ENCODE peak calls at places on chromosomes 6 and 20, in four cellular contexts. E is mammary epithelial cell; Y is CD8-positive, alpha-beta T cell; A is uterus. W is an unnamed sample.

GRCh38 chr6:105250523-105250922 is 70.7 kb upstream of the POPDC3 start:
- DNase-seq in Y (no peak), A (no peak), E (peak; percentile 34), W (no peak)

GRCh38 chr6:27726620-27727023 is 185.6 kb downstream of the OR2B2 start:
- DNase-seq in Y (no peak), E (peak; percentile 67), A (no peak), W (no peak)

GRCh38 chr6:87664943-87665342 is 37.1 kb downstream of the AKIRIN2 start:
- DNase-seq in A (no peak), Y (no peak), E (no peak), W (no peak)

GRCh38 chr6:34674268-34674639 is 22.3 kb downstream of the ILRUN start:
- DNase-seq in A (no peak), Y (no peak), E (no peak), W (no peak)

GRCh38 chr20:5153612-5154542 is 27.1 kb downstream of the CDS2 start:
- DNase-seq in E (peak; percentile 94), Y (no peak), A (no peak), W (peak; percentile 5)

GRCh38 chr6:167238694-167239467 is 52.2 kb upstream of the UNC93A start:
- DNase-seq in Y (no peak), A (no peak), E (no peak), W (no peak)

GRCh38 chr20:37315293-37316110 is 26.0 kb downstream of the MANBAL start:
- DNase-seq in Y (no peak), A (peak; percentile 85), E (peak; percentile 86), W (no peak)

GRCh38 chr6:27617700-27618689 is 145.1 kb upstream of the ZNF184 start:
- DNase-seq in A (no peak), E (peak; percentile 64), Y (no peak), W (no peak)

GRCh38 chr6:83113258-83113657 is 45.8 kb downstream of the DOP1A start:
- DNase-seq in A (no peak), Y (no peak), E (no peak), W (no peak)

GRCh38 chr6:45738057-45738455 is 277.6 kb downstream of the CLIC5 start:
- DNase-seq in E (no peak), Y (no peak), A (no peak), W (no peak)

GRCh38 chr20:36988494-36988966 is 37.0 kb upstream of the SAMHD1 start:
- DNase-seq in A (no peak), E (peak; percentile 31), Y (no peak), W (peak; percentile 73)

GRCh38 chr20:50304501-50304856 is 113.8 kb downstream of the CEBPB start:
- DNase-seq in A (peak; percentile 88), Y (no peak), E (no peak), W (no peak)

GRCh38 chr6:79543886-79544285 is 6.7 kb upstream of the LCA5 start:
- DNase-seq in Y (no peak), E (no peak), A (no peak), W (no peak)

GRCh38 chr6:129544892-129545612 is 164.9 kb downstream of the ARHGAP18 start:
- DNase-seq in Y (no peak), E (no peak), A (no peak), W (no peak)

GRCh38 chr20:21278829-21279228 is 24.3 kb upstream of the XRN2 start:
- DNase-seq in E (no peak), A (no peak), Y (no peak), W (no peak)

GRCh38 chr6:13120483-13121482 is 207.6 kb downstream of the TBC1D7 start:
- DNase-seq in Y (no peak), E (no peak), A (no peak), W (no peak)

GRCh38 chr6:4664117-4664626 is 112.0 kb upstream of the CDYL start:
- DNase-seq in E (no peak), A (peak; percentile 89), Y (no peak), W (no peak)

GRCh38 chr6:38871745-38872568 is 156.8 kb downstream of the DNAH8 start:
- DNase-seq in Y (peak; percentile 7), E (peak; percentile 34), A (no peak), W (peak; percentile 66)

GRCh38 chr6:153668758-153669157 is 370.3 kb upstream of the OPRM1 start:
- DNase-seq in E (no peak), Y (no peak), A (no peak), W (no peak)

GRCh38 chr6:27293436-27294152 is 18.5 kb downstream of the POM121L2 start:
- DNase-seq in A (no peak), Y (no peak), E (peak; percentile 57), W (no peak)

GRCh38 chr6:33731751-33732282 is 14.9 kb downstream of the IP6K3 start:
- DNase-seq in A (no peak), Y (no peak), E (no peak), W (no peak)

GRCh38 chr6:158894192-158894591 is 75.0 kb upstream of the EZR start:
- DNase-seq in Y (no peak), E (peak; percentile 89), A (no peak), W (no peak)

GRCh38 chr20:21096321-21097043 is 9.7 kb downstream of the LINC00237 start:
- DNase-seq in Y (no peak), E (no peak), A (no peak), W (no peak)

GRCh38 chr6:5149891-5150290 is 64.8 kb downstream of the PPP1R3G start:
- DNase-seq in E (no peak), Y (no peak), A (no peak), W (no peak)

GRCh38 chr6:106882601-106883518 is 91.7 kb downstream of the CD24 start:
- DNase-seq in A (no peak), E (peak; percentile 40), Y (no peak), W (no peak)

GRCh38 chr20:37265152-37265551 is 3.5 kb upstream of the GHRH start:
- DNase-seq in A (no peak), E (no peak), Y (no peak), W (peak; percentile 35)

GRCh38 chr6:50062051-50062450 is 12.3 kb upstream of the DEFB112 start:
- DNase-seq in A (no peak), Y (no peak), E (peak; percentile 0), W (no peak)

GRCh38 chr6:150962436-150962835 is 96.9 kb downstream of the MTHFD1L start:
- DNase-seq in Y (no peak), E (no peak), A (no peak), W (no peak)

GRCh38 chr20:45377191-45377775 is 842 bp downstream of the TP53TG5 start:
- DNase-seq in A (no peak), Y (no peak), E (no peak), W (no peak)

GRCh38 chr6:137416376-137417109 is 77.7 kb downstream of the OLIG3 start:
- DNase-seq in A (no peak), Y (no peak), E (no peak), W (no peak)

GRCh38 chr20:59055302-59055701 is 12.7 kb upstream of the PRELID3B start:
- DNase-seq in A (no peak), Y (no peak), E (no peak), W (no peak)

GRCh38 chr6:112004397-112005341 is 49.2 kb upstream of the CCN6 start:
- DNase-seq in E (no peak), A (no peak), Y (no peak), W (no peak)

DNA sequence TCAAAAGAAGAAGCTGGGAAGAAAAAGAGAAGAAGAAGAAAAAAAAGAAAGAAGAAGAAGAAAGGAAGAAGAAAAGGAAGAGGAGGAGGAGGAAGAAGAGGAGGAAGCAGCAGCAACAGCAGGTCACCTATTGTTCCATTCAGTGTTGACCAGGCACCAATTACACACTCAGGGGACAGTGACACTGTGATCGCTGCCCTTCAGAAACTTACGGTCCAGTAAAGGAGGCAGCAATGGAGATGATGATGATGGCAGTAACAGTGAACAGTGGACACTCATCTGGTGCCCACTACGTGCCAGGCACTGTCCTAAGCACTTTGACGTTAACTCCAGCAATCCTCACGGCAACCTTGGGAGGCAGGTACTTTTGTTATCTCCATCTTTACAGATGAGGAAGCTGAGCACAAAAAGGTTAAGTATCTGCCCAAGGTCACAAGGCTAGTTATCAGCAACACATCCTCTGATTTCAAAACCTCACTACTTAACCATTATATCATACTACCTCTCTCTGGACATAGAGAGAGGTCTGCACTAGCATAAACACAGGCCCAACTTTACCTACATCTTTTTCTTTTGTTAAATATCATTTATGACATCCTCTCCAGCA is 83.2 kb downstream of the SLC22A23 start:
- DNase-seq in A (no peak), Y (no peak), E (no peak), W (no peak)
- H3K27ac ChIP-seq in A (no peak overlapping the region), Y (no peak overlapping the region), E (no peak overlapping the region), W (no peak overlapping the region)

GRCh38 chr6:15518878-15519277 is 143.9 kb downstream of the DTNBP1 start:
- DNase-seq in E (no peak), Y (no peak), A (no peak), W (no peak)

GRCh38 chr6:15519681-15520080 is 143.1 kb downstream of the DTNBP1 start:
- DNase-seq in E (no peak), Y (no peak), A (no peak), W (no peak)

GRCh38 chr6:15517600-15517999 is 145.2 kb downstream of the DTNBP1 start:
- DNase-seq in Y (no peak), A (no peak), E (no peak), W (no peak)

GRCh38 chr6:15516923-15517560 is 145.8 kb downstream of the DTNBP1 start:
- DNase-seq in A (no peak), Y (no peak), E (no peak), W (no peak)

GRCh38 chr6:15518057-15518456 is 144.8 kb downstream of the DTNBP1 start:
- DNase-seq in Y (no peak), A (no peak), E (no peak), W (no peak)
- H3K36me3 ChIP-seq in Y (peaks cover 44% of the 10 kb centered on the region), A (no peaks in the 10 kb centered on the region), E (peaks cover 8% of the 10 kb centered on the region), W (peaks cover 79% of the 10 kb centered on the region)

DNA sequence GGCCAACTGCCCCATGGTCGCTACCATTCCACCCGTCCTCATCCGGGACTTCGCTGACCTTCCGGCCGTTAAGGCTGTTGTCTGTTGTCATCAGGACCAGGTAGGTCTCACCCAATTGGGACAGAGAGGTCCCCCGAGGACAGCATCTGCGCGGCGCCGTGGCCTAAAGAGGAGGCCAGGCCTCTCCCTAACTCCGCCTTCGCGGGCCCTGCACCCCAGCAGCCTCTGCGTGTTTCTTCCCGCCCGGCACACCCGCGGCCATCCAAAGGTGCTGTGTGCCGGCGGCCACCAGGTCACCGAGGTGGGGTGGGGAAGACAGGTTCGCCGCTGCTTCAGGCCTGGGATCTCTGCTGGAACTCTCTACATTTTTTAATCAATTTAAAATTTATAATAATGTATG is 9.0 kb downstream of the OR2W1 start:
- DNase-seq in E (no peak), A (no peak), Y (no peak), W (no peak)
- H3K27ac ChIP-seq in E (no peak overlapping the region), A (no peak overlapping the region), Y (no peak overlapping the region), W (no peak overlapping the region)

GRCh38 chr6:122426597-122426996 is 27.1 kb downstream of the HSF2 start:
- DNase-seq in E (peak; percentile 7), A (no peak), Y (no peak), W (no peak)

GRCh38 chr6:122429328-122429727 is 29.9 kb downstream of the HSF2 start:
- DNase-seq in Y (no peak), E (no peak), A (no peak), W (no peak)

GRCh38 chr6:122432816-122433215 is 33.4 kb downstream of the HSF2 start:
- DNase-seq in E (no peak), Y (no peak), A (no peak), W (no peak)

GRCh38 chr6:122428781-122429180 is 29.3 kb downstream of the HSF2 start:
- DNase-seq in A (no peak), Y (no peak), E (no peak), W (no peak)

DNA sequence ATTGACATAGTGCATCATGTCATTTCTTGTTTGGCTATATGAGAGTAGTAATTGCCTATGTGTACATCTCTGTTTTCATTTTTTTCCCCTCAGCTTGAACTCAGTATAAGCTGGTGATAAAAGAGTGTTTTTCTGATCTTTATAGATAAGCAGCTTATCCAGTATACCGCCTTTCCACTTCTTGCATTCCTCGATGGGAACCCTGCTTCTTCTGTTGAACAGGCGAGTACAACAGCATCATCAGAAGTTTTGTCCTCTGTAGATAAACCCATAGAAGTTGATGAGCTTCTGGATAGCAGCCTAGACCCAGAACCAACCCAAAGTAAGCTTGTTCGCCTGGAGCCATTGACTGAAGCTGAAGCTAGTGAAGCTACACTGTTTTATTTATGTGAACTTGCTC is 32.3 kb downstream of the HSF2 start:
- DNase-seq in A (no peak), E (no peak), Y (no peak), W (no peak)
- H3K36me3 ChIP-seq in A (no peaks in the 10 kb centered on the region), E (peaks cover 15% of the 10 kb centered on the region), Y (peaks cover 34% of the 10 kb centered on the region), W (peaks cover 25% of the 10 kb centered on the region)

W was measured in CD4-positive, CD25-positive, alpha-beta regulatory T cell.